ENCODE peak calls at places on chromosomes 11 and 22, in seven cellular contexts. F is effector memory CD8-positive, alpha-beta T cell; M is LoVo; Y is activated T-helper 1 cell treated with anti-CD3 and anti-CD28 coated beads, Interleukin-2, amount 50 U/mL, for 16 hours; Q is M059J; N is astrocyte of the cerebellum; G is lung. Z is an unnamed sample.

GRCh38 chr22:48713266-48714205 is 1114.1 kb downstream of the BRD1 start:
- DNase-seq in F (no peak), M (no peak), Y (no peak), Q (no peak), N (no peak), G (no peak), Z (no peak)

GRCh38 chr11:102047305-102047924 is at the start of gene CFAP300:
- DNase-seq in F (peak; percentile 12), M (peak; percentile 65), Y (peak; percentile 9), Q (peak; percentile 83), N (no peak), G (peak; percentile 81), Z (peak; percentile 72)

GRCh38 chr11:128506999-128507591 is 80.3 kb downstream of the ETS1 start:
- DNase-seq in F (no peak), M (peak; percentile 62), Y (no peak), Q (peak; percentile 95), N (peak; percentile 81), G (peak; percentile 77), Z (peak; percentile 93)

GRCh38 chr11:134658481-134659080 is 246.5 kb upstream of the B3GAT1 start:
- DNase-seq in F (no peak), M (no peak), Y (no peak), Q (no peak), N (no peak), G (peak; percentile 9), Z (no peak)

GRCh38 chr11:106959800-106960199 is 58.5 kb downstream of the GUCY1A2 start:
- DNase-seq in F (no peak), M (no peak), Y (no peak), Q (no peak), N (no peak), G (no peak), Z (no peak)

GRCh38 chr22:26837784-26838520 is 180.6 kb downstream of the MIAT start:
- DNase-seq in F (no peak), M (no peak), Y (no peak), Q (peak; percentile 31), N (no peak), G (no peak), Z (peak; percentile 61)

GRCh38 chr11:88341852-88342251 is 4.3 kb upstream of the CTSC start:
- DNase-seq in F (no peak), M (no peak), Y (no peak), Q (no peak), N (no peak), G (no peak), Z (no peak)

GRCh38 chr11:122101625-122102291 is 14.3 kb downstream of the BLID start:
- DNase-seq in F (no peak), M (no peak), Y (no peak), Q (peak; percentile 86), N (peak; percentile 87), G (peak; percentile 42), Z (peak; percentile 42)

GRCh38 chr11:130740819-130741218 is 175.5 kb downstream of the SNX19 start:
- DNase-seq in F (no peak), M (no peak), Y (no peak), Q (peak; percentile 10), N (no peak), G (no peak), Z (no peak)

GRCh38 chr11:33178443-33179154 is 17.3 kb upstream of the CSTF3 start:
- DNase-seq in F (no peak), M (no peak), Y (no peak), Q (no peak), N (no peak), G (no peak), Z (no peak)

GRCh38 chr11:32006799-32007388 is 84.0 kb upstream of the RCN1 start:
- DNase-seq in F (no peak), M (peak; percentile 45), Y (no peak), Q (peak; percentile 82), N (peak; percentile 38), G (no peak), Z (peak; percentile 54)

GRCh38 chr11:70637186-70637800 is 239.0 kb downstream of the CTTN start:
- DNase-seq in F (no peak), M (no peak), Y (no peak), Q (no peak), N (no peak), G (no peak), Z (no peak)

GRCh38 chr22:20015971-20016733 is 471 bp downstream of the ARVCF start:
- DNase-seq in F (no peak), M (peak; percentile 38), Y (no peak), Q (no peak), N (no peak), G (no peak), Z (peak; percentile 18)

GRCh38 chr22:40951795-40952602 is 821 bp downstream of the RBX1 start:
- DNase-seq in F (no peak), M (no peak), Y (no peak), Q (peak; percentile 22), N (no peak), G (no peak), Z (no peak)

GRCh38 chr11:1773131-1773510 is 9.4 kb upstream of the CTSD start:
- DNase-seq in F (no peak), M (no peak), Y (no peak), Q (no peak), N (no peak), G (no peak), Z (no peak)

GRCh38 chr11:48052183-48053040 is 72.1 kb downstream of the PTPRJ start:
- DNase-seq in F (no peak), M (peak; percentile 63), Y (no peak), Q (peak; percentile 83), N (peak; percentile 45), G (peak; percentile 88), Z (peak; percentile 92)

GRCh38 chr11:36008576-36008975 is 64.7 kb downstream of the LDLRAD3 start:
- DNase-seq in F (no peak), M (no peak), Y (no peak), Q (no peak), N (no peak), G (no peak), Z (no peak)

GRCh38 chr22:49586873-49587272 is 240.8 kb downstream of the BRD1 start:
- DNase-seq in F (no peak), M (no peak), Y (no peak), Q (no peak), N (no peak), G (no peak), Z (no peak)

GRCh38 chr11:62071408-62071807 is 52.4 kb upstream of the INCENP start:
- DNase-seq in F (no peak), M (no peak), Y (no peak), Q (no peak), N (no peak), G (no peak), Z (peak; percentile 41)

GRCh38 chr11:2677127-2677526 is 22.7 kb downstream of the KCNQ1OT1 start:
- DNase-seq in F (no peak), M (no peak), Y (no peak), Q (no peak), N (no peak), G (no peak), Z (no peak)

GRCh38 chr11:2539761-2540520 is 95.1 kb downstream of the KCNQ1 start:
- DNase-seq in F (no peak), M (no peak), Y (no peak), Q (no peak), N (no peak), G (no peak), Z (no peak)

GRCh38 chr11:76543006-76543703 is 98.3 kb downstream of the EMSY start:
- DNase-seq in F (no peak), M (no peak), Y (no peak), Q (peak; percentile 31), N (no peak), G (no peak), Z (no peak)

GRCh38 chr11:2099523-2100316 is 39.5 kb downstream of the IGF2 start:
- DNase-seq in F (no peak), M (no peak), Y (no peak), Q (peak; percentile 32), N (no peak), G (peak; percentile 52), Z (peak; percentile 3)

GRCh38 chr11:131618203-131618602 is 247.8 kb downstream of the NTM start:
- DNase-seq in F (no peak), M (no peak), Y (no peak), Q (no peak), N (no peak), G (no peak), Z (no peak)

GRCh38 chr11:3178349-3178748 is 13.2 kb upstream of the OSBPL5 start:
- DNase-seq in F (no peak), M (no peak), Y (no peak), Q (peak; percentile 21), N (no peak), G (no peak), Z (peak; percentile 12)

GRCh38 chr11:122910775-122911174 is 28.2 kb downstream of the JHY start:
- DNase-seq in F (no peak), M (no peak), Y (no peak), Q (peak; percentile 29), N (no peak), G (no peak), Z (peak; percentile 47)

GRCh38 chr11:113271551-113272245 is 42.7 kb upstream of the TTC12 start:
- DNase-seq in F (no peak), M (no peak), Y (no peak), Q (no peak), N (no peak), G (no peak), Z (no peak)

GRCh38 chr11:79400206-79400605 is 40.6 kb downstream of the TENM4 start:
- DNase-seq in F (no peak), M (no peak), Y (no peak), Q (peak; percentile 67), N (no peak), G (no peak), Z (peak; percentile 25)

GRCh38 chr11:81725691-81726090 is 1008.0 kb downstream of the FAM181B start:
- DNase-seq in F (no peak), M (no peak), Y (no peak), Q (peak; percentile 0), N (peak; percentile 19), G (no peak), Z (no peak)

GRCh38 chr11:121356357-121356756 is 63.8 kb downstream of the SC5D start:
- DNase-seq in F (no peak), M (no peak), Y (no peak), Q (peak; percentile 64), N (no peak), G (no peak), Z (peak; percentile 15)

GRCh38 chr11:30585067-30585891 is 874 bp downstream of the MPPED2 start:
- DNase-seq in F (no peak), M (no peak), Y (no peak), Q (no peak), N (no peak), G (no peak), Z (peak; percentile 12)

GRCh38 chr22:26990503-26991189 is 333.3 kb downstream of the MIAT start:
- DNase-seq in F (no peak), M (no peak), Y (no peak), Q (no peak), N (no peak), G (no peak), Z (no peak)

GRCh38 chr11:42251984-42252383 is 792.5 kb upstream of the LRRC4C start:
- DNase-seq in F (no peak), M (no peak), Y (no peak), Q (peak; percentile 9), N (no peak), G (no peak), Z (no peak)

GRCh38 chr11:100753144-100753543 is 66.1 kb downstream of the ARHGAP42 start:
- DNase-seq in F (no peak), M (no peak), Y (no peak), Q (peak; percentile 55), N (no peak), G (no peak), Z (no peak)

GRCh38 chr22:39244496-39245129 is at the start of gene PDGFB:
- DNase-seq in F (no peak), M (peak; percentile 39), Y (no peak), Q (peak; percentile 52), N (no peak), G (no peak), Z (peak; percentile 89)

GRCh38 chr11:85137597-85137996 is 489.5 kb downstream of the DLG2 start:
- DNase-seq in F (no peak), M (no peak), Y (no peak), Q (no peak), N (no peak), G (no peak), Z (no peak)

Z was measured in kidney tubule cell.